ENCODE peak calls at places on chromosome 20, in eight cellular contexts. One of them, this sample, is unnamed.

GRCh38 chr20:33811763-33812672 is 870 bp downstream of the CHMP4B start:
- DNase-seq in colonic mucosa: no peak
- DNase-seq in endothelial cell of umbilical vein: peak; percentile 93
- DNase-seq in pancreas: peak; percentile 62
- DNase-seq in gastrocnemius medialis: peak; percentile 79
- DNase-seq in HL-60: peak; percentile 86
- DNase-seq in astrocyte of the spinal cord: peak; percentile 83
- DNase-seq in thyroid gland: peak; percentile 45
- DNase-seq in this sample: peak; percentile 78

GRCh38 chr20:35663813-35664543 is 722 bp downstream of the CPNE1 start:
- DNase-seq in thyroid gland: peak; percentile 45
- DNase-seq in astrocyte of the spinal cord: peak; percentile 24
- DNase-seq in gastrocnemius medialis: peak; percentile 15
- DNase-seq in HL-60: peak; percentile 70
- DNase-seq in endothelial cell of umbilical vein: peak; percentile 45
- DNase-seq in colonic mucosa: peak; percentile 69
- DNase-seq in pancreas: peak; percentile 59
- DNase-seq in this sample: peak; percentile 27

GRCh38 chr20:63945921-63946920 is 10.0 kb downstream of the UCKL1 start:
- DNase-seq in pancreas: peak; percentile 61
- DNase-seq in HL-60: no peak
- DNase-seq in thyroid gland: no peak
- DNase-seq in colonic mucosa: no peak
- DNase-seq in endothelial cell of umbilical vein: no peak
- DNase-seq in astrocyte of the spinal cord: no peak
- DNase-seq in gastrocnemius medialis: no peak
- DNase-seq in this sample: no peak

GRCh38 chr20:44684047-44684965 is 30.9 kb upstream of the CCN5 start:
- DNase-seq in colonic mucosa: no peak
- DNase-seq in astrocyte of the spinal cord: no peak
- DNase-seq in HL-60: no peak
- DNase-seq in gastrocnemius medialis: no peak
- DNase-seq in pancreas: no peak
- DNase-seq in endothelial cell of umbilical vein: no peak
- DNase-seq in thyroid gland: no peak
- DNase-seq in this sample: no peak

GRCh38 chr20:62649140-62649539 is 6.8 kb downstream of the SLCO4A1 start:
- DNase-seq in endothelial cell of umbilical vein: no peak
- DNase-seq in pancreas: no peak
- DNase-seq in thyroid gland: no peak
- DNase-seq in astrocyte of the spinal cord: no peak
- DNase-seq in colonic mucosa: no peak
- DNase-seq in gastrocnemius medialis: no peak
- DNase-seq in HL-60: no peak
- DNase-seq in this sample: no peak

GRCh38 chr20:49540696-49541435 is 27.1 kb downstream of the PTGIS start:
- DNase-seq in endothelial cell of umbilical vein: no peak
- DNase-seq in HL-60: no peak
- DNase-seq in colonic mucosa: no peak
- DNase-seq in pancreas: no peak
- DNase-seq in astrocyte of the spinal cord: no peak
- DNase-seq in thyroid gland: no peak
- DNase-seq in gastrocnemius medialis: no peak
- DNase-seq in this sample: no peak

GRCh38 chr20:33490023-33490933 is at the start of gene CBFA2T2:
- DNase-seq in gastrocnemius medialis: no peak
- DNase-seq in HL-60: no peak
- DNase-seq in colonic mucosa: peak; percentile 67
- DNase-seq in pancreas: no peak
- DNase-seq in endothelial cell of umbilical vein: peak; percentile 74
- DNase-seq in astrocyte of the spinal cord: peak; percentile 69
- DNase-seq in thyroid gland: peak; percentile 58
- DNase-seq in this sample: peak; percentile 64

GRCh38 chr20:2470051-2470431 is 548 bp downstream of the SNRPB start:
- DNase-seq in gastrocnemius medialis: peak; percentile 17
- DNase-seq in colonic mucosa: peak; percentile 54
- DNase-seq in astrocyte of the spinal cord: peak; percentile 49
- DNase-seq in endothelial cell of umbilical vein: peak; percentile 60
- DNase-seq in HL-60: peak; percentile 67
- DNase-seq in pancreas: no peak
- DNase-seq in thyroid gland: peak; percentile 30
- DNase-seq in this sample: peak; percentile 57

GRCh38 chr20:47503685-47504084 is 2.0 kb downstream of the NCOA3 start:
- DNase-seq in pancreas: no peak
- DNase-seq in thyroid gland: no peak
- DNase-seq in gastrocnemius medialis: no peak
- DNase-seq in endothelial cell of umbilical vein: peak; percentile 19
- DNase-seq in astrocyte of the spinal cord: no peak
- DNase-seq in colonic mucosa: no peak
- DNase-seq in HL-60: no peak
- DNase-seq in this sample: no peak

GRCh38 chr20:37323985-37324384 is 22.0 kb upstream of the SRC start:
- DNase-seq in endothelial cell of umbilical vein: no peak
- DNase-seq in pancreas: no peak
- DNase-seq in colonic mucosa: no peak
- DNase-seq in thyroid gland: no peak
- DNase-seq in astrocyte of the spinal cord: peak; percentile 52
- DNase-seq in gastrocnemius medialis: no peak
- DNase-seq in HL-60: no peak
- DNase-seq in this sample: peak; percentile 74

GRCh38 chr20:50911030-50911429 is 20.2 kb downstream of the ADNP start:
- DNase-seq in pancreas: no peak
- DNase-seq in astrocyte of the spinal cord: peak; percentile 55
- DNase-seq in gastrocnemius medialis: no peak
- DNase-seq in thyroid gland: no peak
- DNase-seq in HL-60: no peak
- DNase-seq in colonic mucosa: no peak
- DNase-seq in endothelial cell of umbilical vein: no peak
- DNase-seq in this sample: no peak

GRCh38 chr20:58306421-58307261 is 2.9 kb upstream of the RAB22A start:
- DNase-seq in gastrocnemius medialis: no peak
- DNase-seq in colonic mucosa: peak; percentile 51
- DNase-seq in endothelial cell of umbilical vein: peak; percentile 40
- DNase-seq in pancreas: no peak
- DNase-seq in HL-60: peak; percentile 79
- DNase-seq in astrocyte of the spinal cord: peak; percentile 66
- DNase-seq in thyroid gland: no peak
- DNase-seq in this sample: peak; percentile 33

GRCh38 chr20:4472906-4473305 is 248.8 kb upstream of the PRND start:
- DNase-seq in astrocyte of the spinal cord: no peak
- DNase-seq in thyroid gland: no peak
- DNase-seq in gastrocnemius medialis: no peak
- DNase-seq in colonic mucosa: no peak
- DNase-seq in HL-60: no peak
- DNase-seq in endothelial cell of umbilical vein: no peak
- DNase-seq in pancreas: no peak
- DNase-seq in this sample: no peak

GRCh38 chr20:33054791-33055190 is 1.1 kb downstream of the BPIFB3 start:
- DNase-seq in pancreas: no peak
- DNase-seq in thyroid gland: no peak
- DNase-seq in endothelial cell of umbilical vein: no peak
- DNase-seq in colonic mucosa: no peak
- DNase-seq in HL-60: no peak
- DNase-seq in gastrocnemius medialis: no peak
- DNase-seq in astrocyte of the spinal cord: no peak
- DNase-seq in this sample: no peak

GRCh38 chr20:4667371-4667773 is 54.3 kb upstream of the PRND start:
- DNase-seq in colonic mucosa: no peak
- DNase-seq in thyroid gland: no peak
- DNase-seq in HL-60: peak; percentile 10
- DNase-seq in endothelial cell of umbilical vein: no peak
- DNase-seq in gastrocnemius medialis: no peak
- DNase-seq in pancreas: no peak
- DNase-seq in astrocyte of the spinal cord: no peak
- DNase-seq in this sample: no peak

GRCh38 chr20:9392892-9393857 is 121.2 kb upstream of the LAMP5 start:
- DNase-seq in endothelial cell of umbilical vein: peak; percentile 37
- DNase-seq in pancreas: peak; percentile 62
- DNase-seq in astrocyte of the spinal cord: peak; percentile 66
- DNase-seq in colonic mucosa: peak; percentile 54
- DNase-seq in HL-60: peak; percentile 50
- DNase-seq in thyroid gland: peak; percentile 80
- DNase-seq in gastrocnemius medialis: peak; percentile 9
- DNase-seq in this sample: peak; percentile 78

GRCh38 chr20:3714092-3714491 is 1.7 kb upstream of the SIGLEC1 start:
- DNase-seq in pancreas: no peak
- DNase-seq in colonic mucosa: no peak
- DNase-seq in astrocyte of the spinal cord: no peak
- DNase-seq in thyroid gland: no peak
- DNase-seq in HL-60: peak; percentile 14
- DNase-seq in endothelial cell of umbilical vein: no peak
- DNase-seq in gastrocnemius medialis: no peak
- DNase-seq in this sample: no peak

GRCh38 chr20:41218466-41218865 is 81.1 kb downstream of the PLCG1 start:
- DNase-seq in astrocyte of the spinal cord: peak; percentile 55
- DNase-seq in pancreas: no peak
- DNase-seq in thyroid gland: peak; percentile 23
- DNase-seq in gastrocnemius medialis: no peak
- DNase-seq in HL-60: no peak
- DNase-seq in endothelial cell of umbilical vein: no peak
- DNase-seq in colonic mucosa: no peak
- DNase-seq in this sample: peak; percentile 56

DNA sequence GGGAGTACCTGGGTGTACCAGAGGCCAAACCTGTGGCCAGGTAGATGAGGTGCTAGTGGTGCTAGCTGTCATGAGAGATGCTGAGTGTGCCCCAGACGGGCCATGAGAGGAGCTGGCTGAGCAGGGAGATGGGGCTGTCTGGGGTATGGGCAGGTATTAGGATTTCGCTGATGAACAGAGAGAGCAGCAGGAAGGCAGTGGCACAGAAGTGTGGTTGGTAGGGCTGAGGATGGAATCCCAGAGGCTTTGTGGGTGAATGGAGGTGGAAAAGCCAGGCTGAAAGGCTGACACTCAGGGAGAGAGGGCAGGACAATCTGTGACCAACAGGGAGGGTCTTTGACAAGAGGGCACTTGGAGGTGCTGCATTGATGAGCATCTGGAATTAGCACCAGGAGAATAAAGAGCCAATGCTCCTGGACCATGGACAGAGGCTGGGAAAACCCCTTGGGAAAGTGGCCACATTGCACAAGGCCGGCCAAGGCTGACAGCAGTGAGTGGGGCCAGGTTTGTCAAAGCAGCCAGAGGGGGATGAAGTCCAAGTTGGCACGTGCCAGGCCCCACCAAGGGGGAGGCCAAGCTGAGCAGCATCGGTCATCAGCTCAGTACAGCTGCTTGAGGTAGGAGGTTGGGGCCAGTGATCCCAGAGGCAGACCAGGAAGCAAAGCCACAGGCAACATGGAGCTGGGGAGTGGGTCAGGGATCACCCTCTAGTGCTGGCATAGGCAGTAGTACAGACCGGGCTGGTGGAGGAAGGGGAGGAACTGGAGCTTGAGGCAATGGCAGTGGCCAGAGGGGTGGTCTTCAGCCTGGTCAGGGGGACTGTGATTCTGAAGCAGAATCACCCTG is 19.7 kb upstream of the SGK2 start:
- DNase-seq in gastrocnemius medialis: no peak
- DNase-seq in pancreas: peak; percentile 79
- DNase-seq in astrocyte of the spinal cord: no peak
- DNase-seq in endothelial cell of umbilical vein: no peak
- DNase-seq in HL-60: no peak
- DNase-seq in thyroid gland: no peak
- DNase-seq in colonic mucosa: no peak
- DNase-seq in this sample: no peak
- H3K4me3 ChIP-seq in gastrocnemius medialis: no peak overlapping the region
- H3K4me3 ChIP-seq in pancreas: no peak overlapping the region
- H3K4me3 ChIP-seq in astrocyte of the spinal cord: no peak overlapping the region
- H3K4me3 ChIP-seq in endothelial cell of umbilical vein: no peak overlapping the region
- H3K4me3 ChIP-seq in HL-60: no peak overlapping the region
- H3K4me3 ChIP-seq in thyroid gland: no peak overlapping the region
- H3K4me3 ChIP-seq in colonic mucosa: no peak overlapping the region
- H3K4me3 ChIP-seq in this sample: no peak overlapping the region

DNA sequence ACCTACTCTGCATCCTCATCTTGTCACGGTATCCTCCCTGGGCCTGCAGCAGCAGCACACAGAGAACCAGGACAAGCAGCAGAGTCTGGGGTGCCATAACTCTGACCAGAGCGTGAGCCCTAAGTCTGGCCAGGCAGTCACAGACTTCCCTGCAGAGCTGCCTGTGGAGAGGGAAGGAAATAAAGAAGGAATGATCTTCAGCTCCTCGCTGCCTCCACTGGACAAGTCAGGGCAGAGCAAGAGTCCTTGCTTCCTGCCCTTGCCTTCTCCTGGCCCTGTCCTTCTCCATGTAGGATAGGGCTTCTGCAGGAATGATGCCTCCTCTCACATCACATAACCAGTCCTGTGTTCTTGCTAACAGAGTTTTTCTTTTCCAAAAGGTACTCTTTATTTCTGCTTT is 15.9 kb upstream of the WFDC11 start:
- DNase-seq in gastrocnemius medialis: no peak
- DNase-seq in colonic mucosa: no peak
- DNase-seq in thyroid gland: no peak
- DNase-seq in endothelial cell of umbilical vein: no peak
- DNase-seq in pancreas: no peak
- DNase-seq in HL-60: no peak
- DNase-seq in astrocyte of the spinal cord: no peak
- DNase-seq in this sample: no peak
- TF ChIP-seq CTCF in gastrocnemius medialis: no peak
- TF ChIP-seq CTCF in colonic mucosa: no peak
- TF ChIP-seq CTCF in thyroid gland: no peak
- TF ChIP-seq CTCF in endothelial cell of umbilical vein: peak; percentile 7
- TF ChIP-seq CTCF in pancreas: no peak
- TF ChIP-seq CTCF in HL-60: peak; percentile 2
- TF ChIP-seq CTCF in astrocyte of the spinal cord: peak; percentile 6
- TF ChIP-seq CTCF in this sample: no peak

DNA sequence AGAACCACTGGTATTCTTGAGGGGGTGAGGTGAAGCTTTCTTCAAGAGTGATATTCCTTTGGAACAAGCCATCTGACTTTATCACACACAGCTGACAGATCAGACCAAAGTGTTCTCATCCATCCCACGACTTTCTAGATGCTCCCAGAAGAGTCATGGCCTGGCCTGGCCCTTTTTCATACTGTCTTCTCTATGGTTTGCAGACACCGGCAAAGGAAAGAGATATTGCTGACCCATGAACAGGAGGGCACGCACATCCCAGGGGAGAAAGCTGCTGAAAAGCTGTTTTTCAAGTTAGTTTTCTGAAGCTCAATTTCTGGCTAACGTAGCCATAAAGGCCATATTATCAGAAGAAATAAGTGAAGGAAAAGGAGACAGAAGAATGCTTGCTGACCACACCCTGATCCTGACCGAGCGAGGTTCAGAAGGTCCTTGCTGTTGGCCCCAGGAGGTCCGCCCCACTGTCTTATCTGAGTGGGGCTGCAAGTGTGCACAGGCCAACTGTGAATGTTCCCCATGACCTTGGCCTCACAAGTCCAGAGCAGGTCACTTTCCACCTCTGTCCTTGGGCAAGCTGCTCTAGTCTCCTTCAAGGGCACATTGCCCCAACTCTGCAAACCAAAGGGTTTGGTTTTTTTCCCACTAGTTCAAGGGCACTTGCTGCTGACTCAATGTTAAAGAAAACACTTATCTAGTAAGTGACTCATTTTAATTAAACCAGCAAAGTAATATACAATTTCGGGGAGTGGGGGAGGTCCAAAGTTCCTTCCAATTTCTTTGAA is 2.0 kb downstream of the ACSS1 start:
- DNase-seq in thyroid gland: peak; percentile 51
- DNase-seq in gastrocnemius medialis: no peak
- DNase-seq in HL-60: no peak
- DNase-seq in astrocyte of the spinal cord: no peak
- DNase-seq in colonic mucosa: peak; percentile 59
- DNase-seq in endothelial cell of umbilical vein: peak; percentile 9
- DNase-seq in pancreas: peak; percentile 49
- DNase-seq in this sample: no peak
- H3K4me3 ChIP-seq in thyroid gland: no peak overlapping the region
- H3K4me3 ChIP-seq in gastrocnemius medialis: no peak overlapping the region
- H3K4me3 ChIP-seq in HL-60: no peak overlapping the region
- H3K4me3 ChIP-seq in astrocyte of the spinal cord: no peak overlapping the region
- H3K4me3 ChIP-seq in colonic mucosa: no peak overlapping the region
- H3K4me3 ChIP-seq in endothelial cell of umbilical vein: no peak overlapping the region
- H3K4me3 ChIP-seq in pancreas: peak overlapping the region; percentile 67
- H3K4me3 ChIP-seq in this sample: peak overlapping the region; percentile 72

GRCh38 chr20:1368448-1369199 is 24.2 kb downstream of the FKBP1A start:
- DNase-seq in HL-60: no peak
- DNase-seq in pancreas: no peak
- DNase-seq in endothelial cell of umbilical vein: no peak
- DNase-seq in thyroid gland: no peak
- DNase-seq in astrocyte of the spinal cord: peak; percentile 51
- DNase-seq in colonic mucosa: no peak
- DNase-seq in gastrocnemius medialis: no peak
- DNase-seq in this sample: peak; percentile 67
- TF ChIP-seq CTCF in HL-60: no peak
- TF ChIP-seq CTCF in pancreas: no peak
- TF ChIP-seq CTCF in endothelial cell of umbilical vein: no peak
- TF ChIP-seq CTCF in thyroid gland: no peak
- TF ChIP-seq CTCF in astrocyte of the spinal cord: no peak
- TF ChIP-seq CTCF in colonic mucosa: no peak
- TF ChIP-seq CTCF in gastrocnemius medialis: no peak
- TF ChIP-seq CTCF in this sample: no peak

This sample was measured in cardiac fibroblast.